ENCODE peak calls at places on chromosomes 7 and 10, in seven cellular contexts. S is activated T-cell treated with anti-CD3 and anti-CD28 coated beads, Interleukin-2, amount 50 U/mL, for 4 hours; I is hypothalamus; L is nucleus accumbens; E is cerebellar cortex; T is transverse colon; R is GM06990. Z is an unnamed sample.

GRCh38 chr7:5296627-5297226 is 14.0 kb downstream of the SLC29A4 start:
- DNase-seq in S (peak), I (no peak), L (no peak), E (no peak), T (no peak), R (peak), Z (no peak)

GRCh38 chr7:412313-412710 is 107.3 kb downstream of the PDGFA start:
- DNase-seq in S (no peak), I (no peak), L (no peak), E (no peak), T (no peak), R (no peak), Z (no peak)

GRCh38 chr10:57964371-57964770 is 303.3 kb downstream of the IPMK start:
- DNase-seq in S (no peak), I (peak), L (peak), E (peak), T (no peak), R (no peak), Z (peak)

GRCh38 chr7:66617295-66617694 is 11.4 kb upstream of the KCTD7 start:
- DNase-seq in S (no peak), I (no peak), L (no peak), E (no peak), T (no peak), R (no peak), Z (no peak)

GRCh38 chr7:12970626-12971025 is 283.2 kb downstream of the ARL4A start:
- DNase-seq in S (no peak), I (no peak), L (no peak), E (peak), T (no peak), R (no peak), Z (no peak)

GRCh38 chr7:92826258-92827004 is 9.9 kb downstream of the CDK6 start:
- DNase-seq in S (no peak), I (no peak), L (no peak), E (no peak), T (no peak), R (no peak), Z (no peak)

GRCh38 chr10:70109064-70109729 is 23.4 kb downstream of the AIFM2 start:
- DNase-seq in S (no peak), I (no peak), L (no peak), E (peak), T (no peak), R (no peak), Z (no peak)

GRCh38 chr10:5105626-5106025 is 11.4 kb downstream of the AKR1C3 start:
- DNase-seq in S (no peak), I (no peak), L (no peak), E (no peak), T (no peak), R (no peak), Z (no peak)

GRCh38 chr10:130854151-130854550 is 457.4 kb downstream of the TCERG1L start:
- DNase-seq in S (no peak), I (no peak), L (no peak), E (no peak), T (no peak), R (no peak), Z (no peak)

GRCh38 chr10:98131615-98132014 is 2.8 kb upstream of the R3HCC1L start:
- DNase-seq in S (no peak), I (no peak), L (no peak), E (no peak), T (no peak), R (no peak), Z (no peak)

GRCh38 chr10:79930751-79931150 is 18.2 kb downstream of the SFTPD start:
- DNase-seq in S (no peak), I (no peak), L (no peak), E (no peak), T (no peak), R (no peak), Z (no peak)

GRCh38 chr7:29297194-29297890 is 102.8 kb downstream of the CHN2 start:
- DNase-seq in S (no peak), I (no peak), L (no peak), E (peak), T (no peak), R (no peak), Z (no peak)

GRCh38 chr7:69269756-69270155 is 328.5 kb upstream of the AUTS2 start:
- DNase-seq in S (no peak), I (no peak), L (no peak), E (no peak), T (no peak), R (no peak), Z (no peak)

GRCh38 chr7:148914208-148914777 is 30.2 kb upstream of the EZH2 start:
- DNase-seq in S (peak), I (no peak), L (no peak), E (no peak), T (no peak), R (peak), Z (no peak)

GRCh38 chr7:106808967-106809635 is 56.0 kb upstream of the PIK3CG start:
- DNase-seq in S (no peak), I (no peak), L (no peak), E (no peak), T (no peak), R (no peak), Z (peak)

GRCh38 chr10:20391629-20392028 is 505.5 kb downstream of the NEBL start:
- DNase-seq in S (no peak), I (no peak), L (no peak), E (no peak), T (no peak), R (no peak), Z (no peak)

GRCh38 chr7:4650471-4651047 is 31.5 kb upstream of the FOXK1 start:
- DNase-seq in S (no peak), I (peak), L (peak), E (no peak), T (no peak), R (no peak), Z (peak)

GRCh38 chr7:143901360-143901709 is 641 bp downstream of the TCAF1 start:
- DNase-seq in S (no peak), I (no peak), L (no peak), E (peak), T (peak), R (no peak), Z (peak)

GRCh38 chr10:43383204-43383971 is 12.0 kb downstream of the FXYD4 start:
- DNase-seq in S (no peak), I (no peak), L (no peak), E (no peak), T (no peak), R (no peak), Z (no peak)

GRCh38 chr7:151895695-151896485 is 19.0 kb upstream of the PRKAG2 start:
- DNase-seq in S (no peak), I (no peak), L (no peak), E (no peak), T (no peak), R (no peak), Z (peak)

GRCh38 chr10:131905603-131906268 is 4.9 kb downstream of the PPP2R2D start:
- DNase-seq in S (no peak), I (no peak), L (no peak), E (peak), T (no peak), R (no peak), Z (no peak)

GRCh38 chr10:77010430-77010829 is 627.2 kb downstream of the KCNMA1 start:
- DNase-seq in S (no peak), I (no peak), L (no peak), E (no peak), T (no peak), R (no peak), Z (no peak)

GRCh38 chr7:17830206-17830605 is 110.1 kb downstream of the SNX13 start:
- DNase-seq in S (no peak), I (no peak), L (no peak), E (no peak), T (no peak), R (no peak), Z (no peak)

GRCh38 chr10:132193907-132194552 is 7.3 kb downstream of the DPYSL4 start:
- DNase-seq in S (no peak), I (no peak), L (no peak), E (no peak), T (no peak), R (no peak), Z (no peak)

GRCh38 chr7:90988523-90988922 is 275.7 kb upstream of the FZD1 start:
- DNase-seq in S (no peak), I (no peak), L (no peak), E (no peak), T (no peak), R (no peak), Z (no peak)

GRCh38 chr10:102632394-102633062 is 11.8 kb upstream of the TRIM8 start:
- DNase-seq in S (no peak), I (no peak), L (no peak), E (no peak), T (no peak), R (no peak), Z (no peak)

Z was measured in Ammon's horn.